ENCODE peak calls at places on chromosomes 1 and 21, in five cellular contexts. One of them, this sample, is unnamed.

GRCh38 chr1:41662061-41662655 is 177.7 kb upstream of the EDN2 start:
- DNase-seq in PC-3: peak
- DNase-seq in MM.1S: peak
- DNase-seq in HCT116: peak
- DNase-seq in SK-N-SH: peak
- DNase-seq in this sample: peak

GRCh38 chr1:107899655-107900054 is 65.3 kb downstream of the VAV3 start:
- DNase-seq in PC-3: no peak
- DNase-seq in MM.1S: no peak
- DNase-seq in HCT116: no peak
- DNase-seq in SK-N-SH: no peak
- DNase-seq in this sample: no peak

GRCh38 chr1:231039161-231040018 is 664 bp downstream of the FAM89A start:
- DNase-seq in PC-3: peak
- DNase-seq in MM.1S: peak
- DNase-seq in HCT116: no peak
- DNase-seq in SK-N-SH: peak
- DNase-seq in this sample: peak

GRCh38 chr21:16624468-16625102 is 888.3 kb upstream of the CXADR start:
- DNase-seq in PC-3: no peak
- DNase-seq in MM.1S: no peak
- DNase-seq in HCT116: no peak
- DNase-seq in SK-N-SH: peak
- DNase-seq in this sample: no peak

GRCh38 chr1:21539933-21540332 is 30.7 kb downstream of the ALPL start:
- DNase-seq in PC-3: peak
- DNase-seq in MM.1S: no peak
- DNase-seq in HCT116: peak
- DNase-seq in SK-N-SH: peak
- DNase-seq in this sample: peak

GRCh38 chr1:116382321-116382720 is 9.3 kb downstream of the ATP1A1 start:
- DNase-seq in PC-3: no peak
- DNase-seq in MM.1S: peak
- DNase-seq in HCT116: no peak
- DNase-seq in SK-N-SH: no peak
- DNase-seq in this sample: no peak

GRCh38 chr1:30335997-30336390 is 387.4 kb downstream of the MATN1 start:
- DNase-seq in PC-3: no peak
- DNase-seq in MM.1S: no peak
- DNase-seq in HCT116: no peak
- DNase-seq in SK-N-SH: no peak
- DNase-seq in this sample: no peak

GRCh38 chr1:245365071-245365470 is 210.3 kb downstream of the KIF26B start:
- DNase-seq in PC-3: no peak
- DNase-seq in MM.1S: no peak
- DNase-seq in HCT116: no peak
- DNase-seq in SK-N-SH: peak
- DNase-seq in this sample: no peak

GRCh38 chr21:43286196-43286595 is 117.4 kb downstream of the CRYAA start:
- DNase-seq in PC-3: no peak
- DNase-seq in MM.1S: no peak
- DNase-seq in HCT116: no peak
- DNase-seq in SK-N-SH: no peak
- DNase-seq in this sample: no peak

GRCh38 chr1:110675060-110675791 is 486 bp upstream of the KCNA3 start:
- DNase-seq in PC-3: no peak
- DNase-seq in MM.1S: no peak
- DNase-seq in HCT116: no peak
- DNase-seq in SK-N-SH: no peak
- DNase-seq in this sample: peak
- H3K9ac ChIP-seq in PC-3: no peak
- H3K9ac ChIP-seq in MM.1S: peak
- H3K9ac ChIP-seq in HCT116: no peak
- H3K9ac ChIP-seq in SK-N-SH: no peak
- H3K9ac ChIP-seq in this sample: no peak

DNA sequence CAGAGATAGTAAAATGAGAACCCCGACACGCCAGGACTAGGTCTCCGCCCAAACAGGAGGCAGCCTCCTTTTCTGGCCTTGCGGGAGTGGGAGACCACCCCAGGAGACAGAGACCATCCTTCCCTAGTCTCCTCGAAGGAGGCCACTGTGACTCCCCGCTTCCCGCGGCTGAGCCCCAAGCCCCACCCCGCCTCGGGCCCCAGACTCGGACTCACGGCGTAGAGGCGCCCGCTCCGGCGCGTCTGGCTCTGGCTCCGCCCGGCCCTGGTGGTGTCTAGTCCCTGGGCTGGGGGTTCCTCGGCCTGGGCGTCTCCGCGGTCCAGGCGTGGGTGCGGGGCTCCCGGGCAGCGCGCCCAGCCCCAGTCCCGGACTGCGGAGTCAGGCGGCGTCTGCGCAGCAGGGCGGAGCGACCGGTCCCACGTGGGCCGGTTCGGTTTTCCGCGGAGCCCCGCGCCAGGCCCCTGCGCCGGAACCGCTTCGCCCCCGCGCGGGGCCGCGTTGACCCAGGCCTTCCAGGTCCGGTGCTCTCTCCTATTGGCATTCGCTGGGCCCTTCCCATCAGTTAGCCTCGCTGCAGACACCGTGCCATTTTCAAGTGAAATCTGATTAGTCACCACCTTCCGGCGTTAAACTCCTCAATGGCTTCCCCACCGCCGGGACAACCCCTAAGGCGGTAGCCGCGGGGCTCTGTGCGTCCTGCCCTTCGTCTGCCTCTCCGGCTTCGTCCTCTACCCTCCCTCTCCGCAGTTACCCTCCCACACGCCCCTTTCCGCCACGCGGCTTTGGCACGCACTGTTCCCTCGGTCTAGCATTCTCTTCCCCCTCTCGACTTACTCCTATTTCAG is at the start of gene C1orf216:
- DNase-seq in PC-3: peak
- DNase-seq in MM.1S: peak
- DNase-seq in HCT116: peak
- DNase-seq in SK-N-SH: peak
- DNase-seq in this sample: peak
- TF ChIP-seq CTCF in PC-3: no peak
- TF ChIP-seq CTCF in MM.1S: no peak
- TF ChIP-seq CTCF in HCT116: no peak
- TF ChIP-seq CTCF in SK-N-SH: no peak
- TF ChIP-seq CTCF in this sample: no peak

GRCh38 chr21:15443740-15444117 is 286.1 kb upstream of the USP25 start:
- DNase-seq in PC-3: no peak
- DNase-seq in MM.1S: no peak
- DNase-seq in HCT116: no peak
- DNase-seq in SK-N-SH: no peak
- DNase-seq in this sample: no peak

GRCh38 chr21:15444118-15444960 is 285.4 kb upstream of the USP25 start:
- DNase-seq in PC-3: no peak
- DNase-seq in MM.1S: no peak
- DNase-seq in HCT116: no peak
- DNase-seq in SK-N-SH: no peak
- DNase-seq in this sample: no peak

GRCh38 chr21:15446193-15446592 is 283.6 kb upstream of the USP25 start:
- DNase-seq in PC-3: no peak
- DNase-seq in MM.1S: no peak
- DNase-seq in HCT116: no peak
- DNase-seq in SK-N-SH: no peak
- DNase-seq in this sample: no peak

GRCh38 chr21:15442743-15443142 is 287.0 kb upstream of the USP25 start:
- DNase-seq in PC-3: no peak
- DNase-seq in MM.1S: no peak
- DNase-seq in HCT116: no peak
- DNase-seq in SK-N-SH: no peak
- DNase-seq in this sample: no peak

GRCh38 chr21:15445327-15445726 is 284.5 kb upstream of the USP25 start:
- DNase-seq in PC-3: no peak
- DNase-seq in MM.1S: no peak
- DNase-seq in HCT116: no peak
- DNase-seq in SK-N-SH: no peak
- DNase-seq in this sample: no peak
- TF ChIP-seq EZH2phosphoT487 in PC-3: no peak
- TF ChIP-seq EZH2phosphoT487 in MM.1S: no peak
- TF ChIP-seq EZH2phosphoT487 in HCT116: no peak
- TF ChIP-seq EZH2phosphoT487 in SK-N-SH: no peak
- TF ChIP-seq EZH2phosphoT487 in this sample: no peak

GRCh38 chr1:85580046-85580411 is 532 bp upstream of the CCN1 start:
- DNase-seq in PC-3: peak
- DNase-seq in MM.1S: no peak
- DNase-seq in HCT116: no peak
- DNase-seq in SK-N-SH: peak
- DNase-seq in this sample: no peak
- H3K9ac ChIP-seq in PC-3: peak
- H3K9ac ChIP-seq in MM.1S: no peak
- H3K9ac ChIP-seq in HCT116: peak
- H3K9ac ChIP-seq in SK-N-SH: peak
- H3K9ac ChIP-seq in this sample: no peak

GRCh38 chr1:91883470-91883869 is 2.5 kb downstream of the TGFBR3 start:
- DNase-seq in PC-3: peak
- DNase-seq in MM.1S: peak
- DNase-seq in HCT116: no peak
- DNase-seq in SK-N-SH: peak
- DNase-seq in this sample: no peak
- TF ChIP-seq CTCF in PC-3: peak
- TF ChIP-seq CTCF in MM.1S: peak
- TF ChIP-seq CTCF in HCT116: peak
- TF ChIP-seq CTCF in SK-N-SH: peak
- TF ChIP-seq CTCF in this sample: peak

GRCh38 chr21:33948096-33948950 is 32.7 kb upstream of the ATP5PO start:
- DNase-seq in PC-3: peak
- DNase-seq in MM.1S: peak
- DNase-seq in HCT116: peak
- DNase-seq in SK-N-SH: peak
- DNase-seq in this sample: peak
- TF ChIP-seq EZH2phosphoT487 in PC-3: no peak
- TF ChIP-seq EZH2phosphoT487 in MM.1S: no peak
- TF ChIP-seq EZH2phosphoT487 in HCT116: no peak
- TF ChIP-seq EZH2phosphoT487 in SK-N-SH: no peak
- TF ChIP-seq EZH2phosphoT487 in this sample: no peak

DNA sequence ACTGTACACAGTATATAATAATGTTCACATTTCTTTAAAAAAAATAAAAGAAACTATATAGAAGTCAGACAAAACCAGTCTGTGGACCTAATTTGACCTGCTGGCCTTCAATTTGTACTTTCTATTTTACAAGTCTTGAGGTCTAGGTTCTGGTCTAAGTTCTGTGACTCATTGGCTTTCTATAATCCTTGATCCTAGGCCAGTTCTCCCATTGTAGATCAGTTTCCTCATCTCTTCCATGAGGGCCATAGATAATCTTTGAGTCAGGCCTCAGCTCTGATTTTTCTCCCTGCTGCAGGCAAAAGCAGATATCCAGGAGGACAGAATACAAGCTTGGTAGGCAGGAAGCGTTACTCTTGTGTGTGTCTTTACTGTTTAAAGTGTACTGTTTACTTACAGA is 603.7 kb upstream of the CAMK1G start:
- DNase-seq in PC-3: peak
- DNase-seq in MM.1S: no peak
- DNase-seq in HCT116: no peak
- DNase-seq in SK-N-SH: no peak
- DNase-seq in this sample: no peak
- H3K9ac ChIP-seq in PC-3: no peak
- H3K9ac ChIP-seq in MM.1S: no peak
- H3K9ac ChIP-seq in HCT116: no peak
- H3K9ac ChIP-seq in SK-N-SH: no peak
- H3K9ac ChIP-seq in this sample: no peak

This sample was measured in neural progenitor cell.